ENCODE peak calls at places on chromosome 21, in six cellular contexts. V is lung, Y is mesothelial cell of epicardium, F is HL-60, N is HFF-Myc, J is MCF 10A. Z is an unnamed sample.

GRCh38 chr21:46363698-46364097 is 39.7 kb downstream of the PCNT start:
- DNase-seq in F (no peak), J (no peak), V (no peak), Y (no peak), N (no peak), Z (no peak)

GRCh38 chr21:45064091-45064490 is 10.3 kb upstream of the ADARB1 start:
- DNase-seq in J (no peak), F (no peak), V (no peak), N (no peak), Y (no peak), Z (no peak)

GRCh38 chr21:45570826-45571601 is 28.8 kb upstream of the SLC19A1 start:
- DNase-seq in Y (no peak), J (no peak), V (no peak), N (no peak), F (no peak), Z (no peak)

GRCh38 chr21:15841856-15842564 is 112.2 kb downstream of the USP25 start:
- DNase-seq in F (no peak), V (no peak), J (peak; percentile 50), Y (no peak), N (peak; percentile 19), Z (no peak)

GRCh38 chr21:46066843-46067331 is 31.0 kb upstream of the COL6A2 start:
- DNase-seq in Y (no peak), J (no peak), F (no peak), V (peak; percentile 31), N (no peak), Z (no peak)

GRCh38 chr21:40837456-40837855 is 9.5 kb downstream of the DSCAM start:
- DNase-seq in J (no peak), N (no peak), V (no peak), F (no peak), Y (no peak), Z (no peak)

GRCh38 chr21:33075596-33076195 is 5.8 kb downstream of the OLIG1 start:
- DNase-seq in J (no peak), F (no peak), Y (no peak), V (no peak), N (no peak), Z (no peak)

GRCh38 chr21:14886001-14886400 is 178.8 kb downstream of the NRIP1 start:
- DNase-seq in J (no peak), N (no peak), V (no peak), Y (no peak), F (no peak), Z (no peak)

GRCh38 chr21:35390013-35390776 is 341.1 kb upstream of the RUNX1 start:
- DNase-seq in Y (no peak), V (no peak), F (no peak), N (no peak), J (peak; percentile 89), Z (no peak)

GRCh38 chr21:16488042-16488441 is 758.3 kb downstream of the USP25 start:
- DNase-seq in J (no peak), Y (no peak), F (no peak), V (no peak), N (no peak), Z (no peak)

GRCh38 chr21:33981341-33982101 is 65.9 kb upstream of the ATP5PO start:
- DNase-seq in V (no peak), J (no peak), F (no peak), N (no peak), Y (no peak), Z (no peak)

GRCh38 chr21:32698971-32699693 is 28.7 kb downstream of the SYNJ1 start:
- DNase-seq in F (no peak), J (no peak), N (no peak), V (no peak), Y (no peak), Z (no peak)

GRCh38 chr21:18499761-18500376 is 96.3 kb upstream of the TMPRSS15 start:
- DNase-seq in F (peak; percentile 6), Y (peak; percentile 48), N (peak; percentile 4), V (no peak), J (peak; percentile 56), Z (peak; percentile 23)

GRCh38 chr21:28516996-28517592 is 475.6 kb downstream of the LTN1 start:
- DNase-seq in V (peak; percentile 39), F (no peak), J (peak; percentile 78), N (no peak), Y (peak; percentile 44), Z (no peak)

GRCh38 chr21:15028186-15028585 is 36.6 kb downstream of the NRIP1 start:
- DNase-seq in N (no peak), Y (no peak), J (no peak), F (no peak), V (no peak), Z (no peak)

GRCh38 chr21:15057290-15057689 is 7.5 kb downstream of the NRIP1 start:
- DNase-seq in V (no peak), J (no peak), Y (no peak), F (no peak), N (no peak), Z (no peak)

GRCh38 chr21:32562426-32562825 is 22.9 kb downstream of the TCP10L start:
- DNase-seq in J (no peak), Y (no peak), V (no peak), N (peak; percentile 78), F (no peak), Z (no peak)

GRCh38 chr21:14466715-14467114 is 79.4 kb downstream of the SAMSN1 start:
- DNase-seq in V (no peak), Y (no peak), N (no peak), F (no peak), J (no peak), Z (no peak)

GRCh38 chr21:16241021-16241420 is 511.2 kb downstream of the USP25 start:
- DNase-seq in V (no peak), J (no peak), F (no peak), N (no peak), Y (no peak), Z (no peak)

GRCh38 chr21:15552914-15553491 is 176.8 kb upstream of the USP25 start:
- DNase-seq in V (no peak), J (peak; percentile 41), N (no peak), Y (no peak), F (no peak), Z (no peak)

GRCh38 chr21:29130234-29130993 is at the start of gene MAP3K7CL:
- DNase-seq in Y (no peak), V (peak; percentile 46), F (no peak), J (peak; percentile 66), N (peak; percentile 77), Z (no peak)

GRCh38 chr21:46226146-46226545 is 2.4 kb downstream of the LSS start:
- DNase-seq in F (no peak), V (no peak), Y (no peak), N (no peak), J (peak; percentile 1), Z (no peak)

GRCh38 chr21:16082038-16082816 is 352.4 kb downstream of the USP25 start:
- DNase-seq in Y (no peak), J (peak; percentile 17), V (no peak), N (no peak), F (no peak), Z (no peak)

GRCh38 chr21:15483138-15483780 is 246.5 kb upstream of the USP25 start:
- DNase-seq in J (peak; percentile 88), V (peak; percentile 87), Y (peak; percentile 89), F (peak; percentile 43), N (peak; percentile 71), Z (peak; percentile 81)

GRCh38 chr21:19368944-19369343 is 965.4 kb upstream of the TMPRSS15 start:
- DNase-seq in V (no peak), Y (no peak), J (no peak), N (no peak), F (no peak), Z (no peak)

GRCh38 chr21:45638707-45639106 is 4.8 kb upstream of the PCBP3 start:
- DNase-seq in F (no peak), J (no peak), N (no peak), V (no peak), Y (no peak), Z (no peak)

GRCh38 chr21:27315373-27315772 is 348.5 kb upstream of the ADAMTS5 start:
- DNase-seq in Y (no peak), F (no peak), V (no peak), J (no peak), N (no peak), Z (no peak)
- TF ChIP-seq CTCF in Y (no peak), F (no peak), V (no peak), J (no peak), N (no peak), Z (no peak)

GRCh38 chr21:39311164-39311563 is 2.3 kb downstream of the BRWD1 start:
- DNase-seq in J (no peak), F (no peak), Y (no peak), V (no peak), N (no peak), Z (no peak)
- TF ChIP-seq CTCF in J (no peak), F (no peak), Y (no peak), V (no peak), N (no peak), Z (no peak)

DNA sequence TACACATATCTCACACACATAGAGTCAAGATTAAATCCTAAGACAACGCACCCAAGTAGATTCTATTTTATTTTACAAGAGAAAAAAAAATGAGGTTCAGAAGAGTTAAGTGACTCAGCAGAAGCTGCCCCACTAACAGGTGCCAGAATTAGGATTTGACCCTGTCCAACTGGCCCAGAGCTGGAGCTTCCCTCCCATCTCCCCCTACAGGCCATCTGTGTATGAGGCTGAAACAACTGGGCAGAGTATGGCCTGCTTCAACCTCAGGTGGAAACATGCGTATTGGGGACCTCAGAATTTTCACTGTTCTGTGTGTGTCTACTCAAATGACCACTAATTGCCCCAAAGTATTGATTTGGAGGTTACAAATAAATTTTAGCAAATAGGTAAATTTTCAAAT is 29.9 kb downstream of the PSMG1 start:
- DNase-seq in Y (no peak), V (no peak), J (peak; percentile 41), F (no peak), N (no peak), Z (no peak)
- TF ChIP-seq CTCF in Y (peak; percentile 29), V (no peak), J (peak; percentile 25), F (peak; percentile 0), N (peak; percentile 65), Z (no peak)

DNA sequence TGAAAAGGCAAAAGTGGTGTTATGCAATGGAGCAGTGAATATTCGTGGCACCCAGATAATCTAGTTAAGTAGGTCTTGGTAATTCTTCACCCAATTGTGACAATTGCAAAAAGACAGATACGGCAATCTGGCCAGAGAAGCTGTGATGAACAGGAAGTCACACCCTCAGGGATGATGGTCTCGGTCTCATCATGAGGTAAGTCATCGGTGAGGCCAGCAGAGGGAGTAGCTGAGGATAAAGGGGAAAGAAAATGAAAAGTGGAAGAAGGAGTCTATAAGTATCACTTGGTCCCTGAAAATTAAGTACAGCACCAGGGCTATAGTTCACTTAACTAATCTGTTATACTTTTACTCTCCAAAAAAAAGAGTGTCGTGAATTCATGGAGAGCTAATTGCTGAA is 258.8 kb upstream of the NCAM2 start:
- DNase-seq in F (no peak), Y (no peak), J (peak; percentile 13), V (no peak), N (peak; percentile 2), Z (no peak)
- TF ChIP-seq CTCF in F (no peak), Y (no peak), J (no peak), V (no peak), N (peak; percentile 31), Z (no peak)

DNA sequence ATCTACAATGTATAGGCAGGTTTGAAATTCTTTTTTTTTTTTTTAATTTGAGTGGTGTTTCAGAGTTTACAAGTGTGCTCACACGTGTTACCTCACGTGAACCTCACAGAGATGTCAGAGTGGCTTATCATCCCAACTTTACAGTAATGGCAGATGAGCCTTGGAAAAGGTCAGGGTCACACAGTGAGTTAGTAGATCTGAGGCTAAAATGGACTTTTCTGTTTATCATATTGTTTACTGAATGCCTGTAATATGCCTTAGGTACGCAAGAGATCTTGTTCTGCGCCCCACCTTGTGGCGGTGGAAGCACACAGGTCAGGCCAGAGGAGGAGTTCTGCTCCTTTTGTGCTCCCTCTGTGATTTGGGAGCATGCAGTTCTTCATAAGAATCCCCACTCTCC is 80.0 kb downstream of the DYRK1A start:
- DNase-seq in Y (no peak), F (no peak), N (no peak), V (no peak), J (no peak), Z (no peak)
- TF ChIP-seq CTCF in Y (no peak), F (no peak), N (no peak), V (no peak), J (no peak), Z (no peak)